ENCODE peak calls at places on chromosomes 6 and 20, in eight cellular contexts. X is testis, S is upper lobe of left lung, Y is tibial nerve, W is Peyer's patch, F is ovary, G is endothelial cell of umbilical vein, T is heart left ventricle. P is an unnamed sample.
A peak's percentile ranks its signal among the peaks of the same experiment; 100 is the strongest.

GRCh38 chr6:19035454-19035853 is 648.3 kb downstream of the RNF144B start:
- DNase-seq in X (peak; percentile 28), S (no peak), Y (no peak), W (no peak), F (no peak), G (no peak), T (no peak), P (peak; percentile 32)

GRCh38 chr20:18739785-18740184 is 73.8 kb upstream of the SCP2D1 start:
- DNase-seq in X (peak; percentile 80), S (no peak), Y (no peak), W (no peak), F (peak; percentile 68), G (no peak), T (no peak), P (no peak)

GRCh38 chr6:51495016-51495805 is 592.2 kb downstream of the PKHD1 start:
- DNase-seq in X (peak; percentile 84), S (no peak), Y (no peak), W (no peak), F (no peak), G (no peak), T (no peak), P (peak; percentile 2)

GRCh38 chr20:46209930-46210671 is 92.0 kb downstream of the CD40 start:
- DNase-seq in X (peak; percentile 52), S (no peak), Y (no peak), W (no peak), F (peak; percentile 74), G (no peak), T (peak; percentile 34), P (no peak)

GRCh38 chr6:3471711-3472110 is 14.9 kb upstream of the SLC22A23 start:
- DNase-seq in X (no peak), S (no peak), Y (no peak), W (no peak), F (no peak), G (no peak), T (no peak), P (no peak)

GRCh38 chr6:16705403-16705993 is 55.8 kb downstream of the ATXN1 start:
- DNase-seq in X (no peak), S (no peak), Y (no peak), W (no peak), F (no peak), G (no peak), T (no peak), P (no peak)

GRCh38 chr6:131946992-131947955 is 3.9 kb downstream of the CCN2 start:
- DNase-seq in X (no peak), S (no peak), Y (no peak), W (no peak), F (no peak), G (peak; percentile 93), T (no peak), P (no peak)

GRCh38 chr6:30963641-30964040 is 19.9 kb upstream of the MUC21 start:
- DNase-seq in X (no peak), S (no peak), Y (no peak), W (no peak), F (no peak), G (no peak), T (no peak), P (no peak)

GRCh38 chr20:47276856-47277541 is 79.5 kb downstream of the ZMYND8 start:
- DNase-seq in X (peak; percentile 82), S (peak; percentile 34), Y (no peak), W (no peak), F (peak; percentile 72), G (peak; percentile 43), T (peak; percentile 54), P (peak; percentile 80)

GRCh38 chr6:44512868-44513641 is 125.5 kb downstream of the CDC5L start:
- DNase-seq in X (peak; percentile 32), S (no peak), Y (no peak), W (no peak), F (no peak), G (peak; percentile 17), T (no peak), P (peak; percentile 85)

GRCh38 chr6:163408352-163408991 is 6.0 kb upstream of the QKI start:
- DNase-seq in X (no peak), S (no peak), Y (no peak), W (no peak), F (no peak), G (no peak), T (no peak), P (no peak)

GRCh38 chr6:163406830-163407229 is 7.7 kb upstream of the QKI start:
- DNase-seq in X (no peak), S (no peak), Y (no peak), W (no peak), F (no peak), G (no peak), T (no peak), P (no peak)

GRCh38 chr6:163404825-163405265 is 9.7 kb upstream of the QKI start:
- DNase-seq in X (no peak), S (no peak), Y (no peak), W (no peak), F (no peak), G (peak; percentile 61), T (peak; percentile 56), P (peak; percentile 13)

GRCh38 chr6:163406320-163406719 is 8.2 kb upstream of the QKI start:
- DNase-seq in X (no peak), S (no peak), Y (no peak), W (no peak), F (no peak), G (no peak), T (no peak), P (no peak)

DNA sequence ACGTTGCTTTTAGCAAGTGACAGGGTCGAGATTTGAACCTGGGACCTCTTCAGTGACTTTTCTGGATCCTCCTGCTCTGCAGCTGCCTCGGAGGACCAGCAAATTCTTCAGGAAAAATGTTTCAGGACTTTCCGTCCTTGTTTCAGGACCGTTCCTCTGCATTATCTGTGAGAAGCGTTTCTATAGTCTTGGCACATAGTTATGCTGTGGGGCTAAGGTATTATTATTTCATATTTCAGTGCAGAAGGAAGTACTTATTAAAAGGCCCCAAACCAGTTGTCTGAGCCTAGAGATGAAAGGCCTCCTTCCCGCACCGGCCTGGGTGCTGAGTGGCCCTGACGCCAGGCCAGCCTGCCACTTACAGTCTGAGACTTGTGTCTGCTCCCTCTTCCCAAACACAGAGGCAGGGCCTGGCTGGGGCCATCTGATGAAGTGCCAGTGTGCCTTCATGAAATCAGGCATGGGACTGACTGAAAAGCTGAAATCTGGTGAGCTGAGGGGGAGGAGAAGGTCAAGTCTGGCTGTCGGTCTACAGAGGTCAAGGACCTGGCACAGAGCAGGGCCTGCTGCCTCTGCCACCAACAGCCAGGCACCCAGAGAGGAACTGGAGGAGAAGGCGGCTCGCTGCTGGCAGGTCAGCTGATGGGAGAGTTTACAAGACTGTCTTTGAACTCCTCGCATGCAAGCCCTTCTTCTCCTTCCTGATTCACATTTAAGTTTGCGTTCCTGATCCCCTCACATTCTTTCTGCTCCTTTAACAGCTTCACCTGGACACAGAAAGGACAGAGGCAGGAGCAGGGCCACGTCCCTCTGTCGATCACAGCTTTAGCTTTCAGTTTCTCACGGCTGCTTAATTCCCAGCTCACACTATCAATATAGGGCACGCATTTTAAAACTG is 8.9 kb upstream of the QKI start:
- DNase-seq in X (peak; percentile 85), S (peak; percentile 80), Y (no peak), W (no peak), F (peak; percentile 58), G (peak; percentile 58), T (peak; percentile 86), P (peak; percentile 76)
- TF ChIP-seq POLR2A in X (no peak), S (peak; percentile 83), Y (peak; percentile 10), W (no peak), F (no peak), G (no peak), T (no peak), P (peak; percentile 29)

DNA sequence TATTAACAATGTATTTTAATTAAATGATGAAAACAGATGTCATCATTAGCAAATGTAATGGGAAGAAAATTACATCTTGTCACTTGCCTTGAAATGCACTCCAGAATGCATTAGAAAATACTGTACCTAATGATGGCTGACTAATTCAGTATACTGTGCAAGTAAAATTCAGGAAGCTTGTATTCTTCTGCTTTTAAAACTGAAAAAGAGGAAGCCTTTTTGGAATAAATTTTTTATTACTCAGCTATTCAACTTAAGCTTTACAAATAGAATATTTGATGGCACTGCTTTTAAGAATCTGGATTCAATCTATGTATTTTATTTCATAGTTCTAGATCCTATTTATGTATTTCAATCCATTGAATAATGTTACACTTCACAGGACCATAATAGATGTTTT is 195.5 kb downstream of the RIMS1 start:
- DNase-seq in X (no peak), S (no peak), Y (no peak), W (no peak), F (no peak), G (no peak), T (no peak), P (no peak)
- H3K27ac ChIP-seq in X (no peak overlapping the region), S (no peak overlapping the region), Y (no peak overlapping the region), W (no peak overlapping the region), F (no peak overlapping the region), G (no peak overlapping the region), T (no peak overlapping the region), P (no peak overlapping the region)

GRCh38 chr6:154824076-154824475 is 90.9 kb downstream of the SCAF8 start:
- DNase-seq in X (no peak), S (no peak), Y (no peak), W (no peak), F (no peak), G (peak; percentile 26), T (no peak), P (peak; percentile 61)
- H3K4me3 ChIP-seq in X (no peak overlapping the region), S (no peak overlapping the region), Y (no peak overlapping the region), W (no peak overlapping the region), F (no peak overlapping the region), G (no peak overlapping the region), T (no peak overlapping the region), P (no peak overlapping the region)

GRCh38 chr20:44414346-44414714 is 58.8 kb downstream of the HNF4A start:
- DNase-seq in X (no peak), S (no peak), Y (no peak), W (peak; percentile 38), F (no peak), G (no peak), T (no peak), P (no peak)

GRCh38 chr20:44411020-44411756 is 55.7 kb downstream of the HNF4A start:
- DNase-seq in X (no peak), S (peak; percentile 59), Y (no peak), W (peak; percentile 75), F (peak; percentile 68), G (no peak), T (no peak), P (no peak)

GRCh38 chr20:44411757-44412401 is 56.4 kb downstream of the HNF4A start:
- DNase-seq in X (no peak), S (no peak), Y (no peak), W (no peak), F (no peak), G (no peak), T (no peak), P (no peak)

GRCh38 chr20:44413575-44414345 is 58.3 kb downstream of the HNF4A start:
- DNase-seq in X (no peak), S (no peak), Y (no peak), W (peak; percentile 43), F (no peak), G (no peak), T (no peak), P (no peak)

DNA sequence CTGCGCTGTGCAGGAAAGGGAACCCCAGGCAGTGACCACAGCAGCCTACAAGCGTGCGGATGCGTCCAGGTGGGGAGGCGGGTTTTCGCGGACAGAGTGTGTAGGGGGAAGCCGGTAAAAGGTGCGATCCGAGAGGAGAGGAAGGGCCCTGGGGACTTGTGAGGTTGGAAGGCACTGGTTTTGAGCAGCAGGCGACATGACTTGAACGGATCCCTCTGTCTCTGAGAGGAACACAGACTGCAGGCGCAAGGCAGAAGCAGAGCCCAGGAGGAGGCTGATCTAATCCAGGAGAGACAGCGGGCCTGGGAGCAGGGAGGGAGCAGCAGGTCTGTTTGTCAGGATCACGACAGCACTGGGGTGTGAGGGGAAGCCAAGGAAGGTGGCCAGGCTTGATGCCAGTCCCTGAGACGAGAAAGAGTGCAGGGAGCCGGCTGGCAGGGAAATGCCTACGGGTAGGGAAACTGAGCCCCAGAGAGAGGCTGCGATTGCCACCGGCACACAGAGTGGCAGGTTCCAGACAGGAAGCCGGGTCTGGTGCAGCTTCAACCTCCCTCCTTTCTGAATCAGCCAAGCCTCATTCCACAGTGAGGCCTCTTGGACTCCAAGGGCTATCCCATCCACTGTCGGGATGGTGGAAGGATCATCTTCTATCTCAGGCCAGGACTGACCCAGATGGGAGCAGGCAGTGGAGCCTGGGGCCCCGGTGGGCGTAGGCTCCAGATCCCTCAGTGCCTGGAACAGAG is 57.1 kb downstream of the HNF4A start:
- DNase-seq in X (no peak), S (no peak), Y (no peak), W (peak; percentile 47), F (no peak), G (no peak), T (no peak), P (no peak)
- TF ChIP-seq POLR2A in X (no peak), S (no peak), Y (no peak), W (no peak), F (no peak), G (no peak), T (no peak), P (no peak)

P was measured in thyroid gland.